ENCODE peak calls at places on chromosomes 3 and 15, in seven cellular contexts. One of them, this sample, is unnamed.
A peak's percentile ranks its signal among the peaks of the same experiment; 100 is the strongest.

GRCh38 chr3:98433764-98434163 is 29.2 kb upstream of the OR5K1 start:
- DNase-seq in IMR-90: no peak
- DNase-seq in fibroblast of pulmonary artery: no peak
- DNase-seq in thoracic aorta: no peak
- DNase-seq in AG09319: no peak
- DNase-seq in body of pancreas: no peak
- DNase-seq in cardiac muscle cell: no peak
- DNase-seq in this sample: no peak

GRCh38 chr3:182482692-182483091 is 310.6 kb upstream of the ATP11B start:
- DNase-seq in IMR-90: no peak
- DNase-seq in fibroblast of pulmonary artery: no peak
- DNase-seq in thoracic aorta: no peak
- DNase-seq in AG09319: no peak
- DNase-seq in body of pancreas: no peak
- DNase-seq in cardiac muscle cell: no peak
- DNase-seq in this sample: no peak

GRCh38 chr15:39255760-39256159 is 325.1 kb upstream of the THBS1 start:
- DNase-seq in IMR-90: no peak
- DNase-seq in fibroblast of pulmonary artery: no peak
- DNase-seq in thoracic aorta: no peak
- DNase-seq in AG09319: no peak
- DNase-seq in body of pancreas: peak; percentile 95
- DNase-seq in cardiac muscle cell: no peak
- DNase-seq in this sample: no peak

GRCh38 chr3:5187152-5187919 is at the start of gene EDEM1:
- DNase-seq in IMR-90: peak; percentile 94
- DNase-seq in fibroblast of pulmonary artery: peak; percentile 95
- DNase-seq in thoracic aorta: peak; percentile 57
- DNase-seq in AG09319: peak; percentile 91
- DNase-seq in body of pancreas: peak; percentile 95
- DNase-seq in cardiac muscle cell: peak; percentile 93
- DNase-seq in this sample: peak; percentile 89

GRCh38 chr3:9862391-9863235 is 17.4 kb downstream of the CIDEC start:
- DNase-seq in IMR-90: no peak
- DNase-seq in fibroblast of pulmonary artery: peak; percentile 36
- DNase-seq in thoracic aorta: no peak
- DNase-seq in AG09319: no peak
- DNase-seq in body of pancreas: peak; percentile 61
- DNase-seq in cardiac muscle cell: peak; percentile 82
- DNase-seq in this sample: no peak

GRCh38 chr15:88177451-88177850 is 79.1 kb downstream of the NTRK3 start:
- DNase-seq in IMR-90: no peak
- DNase-seq in fibroblast of pulmonary artery: no peak
- DNase-seq in thoracic aorta: no peak
- DNase-seq in AG09319: no peak
- DNase-seq in body of pancreas: no peak
- DNase-seq in cardiac muscle cell: no peak
- DNase-seq in this sample: no peak

GRCh38 chr3:132623646-132624045 is 26.6 kb downstream of the ACKR4 start:
- DNase-seq in IMR-90: no peak
- DNase-seq in fibroblast of pulmonary artery: no peak
- DNase-seq in thoracic aorta: no peak
- DNase-seq in AG09319: no peak
- DNase-seq in body of pancreas: no peak
- DNase-seq in cardiac muscle cell: no peak
- DNase-seq in this sample: no peak

GRCh38 chr15:60340207-60340921 is 57.4 kb downstream of the ANXA2 start:
- DNase-seq in IMR-90: no peak
- DNase-seq in fibroblast of pulmonary artery: no peak
- DNase-seq in thoracic aorta: no peak
- DNase-seq in AG09319: no peak
- DNase-seq in body of pancreas: no peak
- DNase-seq in cardiac muscle cell: no peak
- DNase-seq in this sample: no peak

GRCh38 chr15:96792216-96792615 is 461.7 kb downstream of the NR2F2 start:
- DNase-seq in IMR-90: no peak
- DNase-seq in fibroblast of pulmonary artery: no peak
- DNase-seq in thoracic aorta: no peak
- DNase-seq in AG09319: no peak
- DNase-seq in body of pancreas: no peak
- DNase-seq in cardiac muscle cell: no peak
- DNase-seq in this sample: no peak

DNA sequence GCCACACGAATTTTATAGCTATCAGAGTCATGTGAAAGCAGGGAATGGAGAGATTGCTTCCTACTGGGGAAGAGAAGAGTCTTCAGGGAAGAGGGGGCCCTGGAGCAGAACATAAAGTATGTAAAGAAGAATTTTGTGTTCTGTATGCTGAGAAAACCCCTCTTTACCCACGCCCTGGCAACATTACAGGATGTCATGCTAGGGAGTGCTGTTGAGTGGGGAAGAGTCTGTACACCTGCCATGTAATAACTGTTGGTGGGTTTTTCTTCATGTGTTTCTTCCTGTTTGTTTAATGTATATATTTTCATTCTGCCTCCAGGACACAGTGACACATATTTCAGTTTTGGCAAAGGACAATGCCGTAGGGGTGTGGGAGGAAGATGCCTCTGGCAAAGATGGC is 122.9 kb upstream of the LPP start:
- DNase-seq in IMR-90: no peak
- DNase-seq in fibroblast of pulmonary artery: no peak
- DNase-seq in thoracic aorta: no peak
- DNase-seq in AG09319: no peak
- DNase-seq in body of pancreas: no peak
- DNase-seq in cardiac muscle cell: no peak
- DNase-seq in this sample: no peak
- TF ChIP-seq CTCF in IMR-90: no peak
- TF ChIP-seq CTCF in fibroblast of pulmonary artery: no peak
- TF ChIP-seq CTCF in thoracic aorta: no peak
- TF ChIP-seq CTCF in AG09319: no peak
- TF ChIP-seq CTCF in body of pancreas: no peak
- TF ChIP-seq CTCF in cardiac muscle cell: no peak
- TF ChIP-seq CTCF in this sample: no peak

GRCh38 chr3:151290673-151291072 is 12.3 kb upstream of the P2RY14 start:
- DNase-seq in IMR-90: peak; percentile 66
- DNase-seq in fibroblast of pulmonary artery: peak; percentile 69
- DNase-seq in thoracic aorta: no peak
- DNase-seq in AG09319: no peak
- DNase-seq in body of pancreas: no peak
- DNase-seq in cardiac muscle cell: no peak
- DNase-seq in this sample: no peak
- TF ChIP-seq CTCF in IMR-90: peak; percentile 87
- TF ChIP-seq CTCF in fibroblast of pulmonary artery: peak; percentile 58
- TF ChIP-seq CTCF in thoracic aorta: no peak
- TF ChIP-seq CTCF in AG09319: peak; percentile 64
- TF ChIP-seq CTCF in body of pancreas: peak; percentile 37
- TF ChIP-seq CTCF in cardiac muscle cell: peak; percentile 49
- TF ChIP-seq CTCF in this sample: peak; percentile 41

DNA sequence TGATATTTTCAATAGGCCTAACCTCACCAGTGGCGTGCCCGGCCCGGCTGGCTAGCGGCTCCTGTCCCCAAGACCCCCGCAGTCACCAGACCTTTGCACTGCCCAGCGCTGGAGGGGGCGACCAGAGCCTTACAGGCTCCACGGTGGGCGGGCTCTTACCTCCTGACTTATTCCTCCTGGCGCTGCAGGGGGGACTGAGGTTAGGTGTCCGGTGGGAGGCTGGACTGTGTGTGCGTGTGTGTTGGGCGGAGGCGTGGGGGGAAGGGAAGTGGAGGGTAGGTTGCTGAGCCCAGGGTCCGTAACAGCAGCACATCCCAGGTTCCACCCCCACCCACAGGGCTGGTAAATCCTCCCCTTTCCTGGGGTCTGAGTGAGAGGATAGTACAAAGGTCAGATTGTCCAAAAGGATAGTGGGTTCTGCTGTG is 27.5 kb upstream of the THRB start:
- DNase-seq in IMR-90: no peak
- DNase-seq in fibroblast of pulmonary artery: no peak
- DNase-seq in thoracic aorta: no peak
- DNase-seq in AG09319: no peak
- DNase-seq in body of pancreas: no peak
- DNase-seq in cardiac muscle cell: peak; percentile 45
- DNase-seq in this sample: peak; percentile 3
- TF ChIP-seq CTCF in IMR-90: no peak
- TF ChIP-seq CTCF in fibroblast of pulmonary artery: no peak
- TF ChIP-seq CTCF in thoracic aorta: peak; percentile 0
- TF ChIP-seq CTCF in AG09319: no peak
- TF ChIP-seq CTCF in body of pancreas: no peak
- TF ChIP-seq CTCF in cardiac muscle cell: no peak
- TF ChIP-seq CTCF in this sample: no peak

DNA sequence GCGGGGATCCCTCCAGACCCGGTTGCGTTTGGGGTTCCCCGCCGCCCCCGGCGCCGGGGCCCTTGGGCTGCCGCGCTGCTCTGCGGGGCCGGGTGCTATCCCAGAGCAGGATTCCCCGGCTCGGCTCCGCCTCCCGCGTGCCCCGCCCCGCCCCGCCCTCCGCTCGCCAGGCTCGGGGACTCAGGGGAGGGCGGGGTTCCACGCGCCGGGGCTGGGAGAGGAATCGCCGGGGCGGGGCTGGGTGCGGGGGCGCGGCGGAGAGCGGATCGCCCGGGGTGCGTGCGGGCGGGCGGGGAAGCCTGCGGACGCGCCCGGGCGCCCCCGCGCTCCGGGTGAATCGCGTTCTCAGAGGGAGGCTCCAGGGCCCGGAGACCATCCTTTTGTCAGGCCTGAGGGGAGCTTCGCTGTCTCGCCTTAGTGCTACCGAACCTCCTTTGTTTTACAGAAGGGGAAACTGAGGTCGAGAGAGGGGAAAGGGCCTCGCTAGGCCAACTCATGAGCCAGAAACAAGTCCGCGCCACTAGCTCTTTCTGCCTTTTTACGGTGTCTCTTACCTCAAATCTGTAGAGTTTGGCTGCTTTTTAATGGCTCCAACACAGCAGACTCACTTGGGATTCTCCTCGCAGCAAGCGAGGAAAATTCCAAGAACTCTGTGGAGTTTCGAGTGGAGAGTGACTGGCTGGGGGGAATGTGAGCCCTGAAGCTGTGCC is at the start of gene TMEM158:
- DNase-seq in IMR-90: peak; percentile 70
- DNase-seq in fibroblast of pulmonary artery: peak; percentile 53
- DNase-seq in thoracic aorta: peak; percentile 41
- DNase-seq in AG09319: no peak
- DNase-seq in body of pancreas: peak; percentile 81
- DNase-seq in cardiac muscle cell: peak; percentile 82
- DNase-seq in this sample: peak; percentile 73
- TF ChIP-seq CTCF in IMR-90: no peak
- TF ChIP-seq CTCF in fibroblast of pulmonary artery: no peak
- TF ChIP-seq CTCF in thoracic aorta: no peak
- TF ChIP-seq CTCF in AG09319: no peak
- TF ChIP-seq CTCF in body of pancreas: no peak
- TF ChIP-seq CTCF in cardiac muscle cell: no peak
- TF ChIP-seq CTCF in this sample: no peak

GRCh38 chr15:50140097-50140496 is 21.1 kb upstream of the ATP8B4 start:
- DNase-seq in IMR-90: peak; percentile 33
- DNase-seq in fibroblast of pulmonary artery: no peak
- DNase-seq in thoracic aorta: no peak
- DNase-seq in AG09319: no peak
- DNase-seq in body of pancreas: no peak
- DNase-seq in cardiac muscle cell: no peak
- DNase-seq in this sample: no peak
- TF ChIP-seq CTCF in IMR-90: no peak
- TF ChIP-seq CTCF in fibroblast of pulmonary artery: no peak
- TF ChIP-seq CTCF in thoracic aorta: no peak
- TF ChIP-seq CTCF in AG09319: no peak
- TF ChIP-seq CTCF in body of pancreas: no peak
- TF ChIP-seq CTCF in cardiac muscle cell: no peak
- TF ChIP-seq CTCF in this sample: no peak

GRCh38 chr15:90718232-90718631 is 1.1 kb downstream of the BLM start:
- DNase-seq in IMR-90: no peak
- DNase-seq in fibroblast of pulmonary artery: no peak
- DNase-seq in thoracic aorta: no peak
- DNase-seq in AG09319: no peak
- DNase-seq in body of pancreas: no peak
- DNase-seq in cardiac muscle cell: no peak
- DNase-seq in this sample: no peak

GRCh38 chr15:90711842-90712241 is 5.3 kb upstream of the BLM start:
- DNase-seq in IMR-90: no peak
- DNase-seq in fibroblast of pulmonary artery: no peak
- DNase-seq in thoracic aorta: no peak
- DNase-seq in AG09319: no peak
- DNase-seq in body of pancreas: no peak
- DNase-seq in cardiac muscle cell: no peak
- DNase-seq in this sample: no peak

GRCh38 chr15:90713081-90713480 is 4.1 kb upstream of the BLM start:
- DNase-seq in IMR-90: no peak
- DNase-seq in fibroblast of pulmonary artery: no peak
- DNase-seq in thoracic aorta: no peak
- DNase-seq in AG09319: no peak
- DNase-seq in body of pancreas: no peak
- DNase-seq in cardiac muscle cell: no peak
- DNase-seq in this sample: no peak

GRCh38 chr15:90716317-90716975 is 700 bp upstream of the BLM start:
- DNase-seq in IMR-90: peak; percentile 5
- DNase-seq in fibroblast of pulmonary artery: peak; percentile 16
- DNase-seq in thoracic aorta: no peak
- DNase-seq in AG09319: no peak
- DNase-seq in body of pancreas: no peak
- DNase-seq in cardiac muscle cell: no peak
- DNase-seq in this sample: no peak

DNA sequence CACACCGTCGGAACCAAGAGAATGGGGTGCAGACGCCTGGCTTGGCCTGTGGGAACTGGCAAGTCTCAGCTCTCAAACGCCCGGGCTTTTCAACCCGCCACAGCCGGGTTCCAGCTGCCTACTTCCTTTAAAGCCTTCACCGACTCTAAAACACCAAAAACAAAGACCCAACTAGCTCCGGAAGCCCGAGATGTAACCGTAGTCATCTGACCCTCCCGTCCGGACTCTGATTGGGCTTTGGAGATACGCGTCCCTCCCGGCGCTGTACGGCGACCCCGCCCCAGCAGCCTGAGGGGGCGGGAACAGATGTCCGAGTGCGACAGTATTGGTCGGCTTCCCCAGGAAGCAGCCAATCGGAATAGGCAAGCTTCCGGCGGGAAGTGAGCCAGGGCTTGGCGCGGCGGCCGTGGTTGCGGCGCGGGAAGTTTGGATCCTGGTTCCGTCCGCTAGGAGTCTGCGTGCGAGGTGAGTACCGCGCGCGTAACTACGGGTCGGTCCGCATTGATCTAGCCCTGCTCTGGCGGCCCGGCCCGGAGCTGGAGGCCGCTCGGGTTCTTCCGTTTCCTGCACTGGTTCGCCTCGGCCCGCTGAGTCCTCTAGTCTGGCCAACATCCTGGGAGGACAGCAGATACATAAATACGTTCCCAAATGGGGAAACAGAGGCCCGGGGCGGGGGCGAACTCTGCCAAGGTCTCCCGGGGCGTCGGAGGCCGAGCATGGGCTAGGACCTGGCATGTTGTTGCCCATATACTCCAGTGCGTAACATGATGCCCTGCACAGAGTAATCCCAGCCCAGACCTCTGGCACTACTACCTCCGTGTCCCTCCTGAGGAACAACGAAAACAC is at the start of gene BLM:
- DNase-seq in IMR-90: peak; percentile 97
- DNase-seq in fibroblast of pulmonary artery: peak; percentile 98
- DNase-seq in thoracic aorta: peak; percentile 85
- DNase-seq in AG09319: peak; percentile 91
- DNase-seq in body of pancreas: peak; percentile 97
- DNase-seq in cardiac muscle cell: peak; percentile 96
- DNase-seq in this sample: peak; percentile 96
- TF ChIP-seq CTCF in IMR-90: peak; percentile 20
- TF ChIP-seq CTCF in fibroblast of pulmonary artery: peak; percentile 12
- TF ChIP-seq CTCF in thoracic aorta: peak; percentile 64
- TF ChIP-seq CTCF in AG09319: peak; percentile 11
- TF ChIP-seq CTCF in body of pancreas: peak; percentile 69
- TF ChIP-seq CTCF in cardiac muscle cell: peak; percentile 25
- TF ChIP-seq CTCF in this sample: peak; percentile 19

GRCh38 chr3:180631317-180631716 is 29.4 kb downstream of the TTC14 start:
- DNase-seq in IMR-90: no peak
- DNase-seq in fibroblast of pulmonary artery: no peak
- DNase-seq in thoracic aorta: no peak
- DNase-seq in AG09319: no peak
- DNase-seq in body of pancreas: no peak
- DNase-seq in cardiac muscle cell: no peak
- DNase-seq in this sample: no peak
- TF ChIP-seq CTCF in IMR-90: peak; percentile 16
- TF ChIP-seq CTCF in fibroblast of pulmonary artery: peak; percentile 8
- TF ChIP-seq CTCF in thoracic aorta: no peak
- TF ChIP-seq CTCF in AG09319: peak; percentile 5
- TF ChIP-seq CTCF in body of pancreas: peak; percentile 20
- TF ChIP-seq CTCF in cardiac muscle cell: no peak
- TF ChIP-seq CTCF in this sample: peak; percentile 32